ENCODE peak calls at places on chromosomes 12 and 14, in four cellular contexts. One of them, this sample, is unnamed.

GRCh38 chr14:58444627-58445026 is 17.1 kb downstream of the KIAA0586 start:
- DNase-seq in thoracic aorta: no peak
- DNase-seq in AML-193: no peak
- DNase-seq in activated naive CD8-positive, alpha-beta T cell treated with anti-CD3 and anti-CD28 coated beads, Interleukin-2, amount 50 U/mL, for 24 hours: no peak
- DNase-seq in this sample: no peak

GRCh38 chr14:33062476-33062875 is 123.8 kb downstream of the NPAS3 start:
- DNase-seq in thoracic aorta: no peak
- DNase-seq in AML-193: no peak
- DNase-seq in activated naive CD8-positive, alpha-beta T cell treated with anti-CD3 and anti-CD28 coated beads, Interleukin-2, amount 50 U/mL, for 24 hours: no peak
- DNase-seq in this sample: no peak

GRCh38 chr12:52019123-52019770 is 12.5 kb downstream of the TAMALIN start:
- DNase-seq in thoracic aorta: no peak
- DNase-seq in AML-193: no peak
- DNase-seq in activated naive CD8-positive, alpha-beta T cell treated with anti-CD3 and anti-CD28 coated beads, Interleukin-2, amount 50 U/mL, for 24 hours: no peak
- DNase-seq in this sample: no peak

GRCh38 chr14:21796912-21797311 is 123.3 kb upstream of the OR4E1 start:
- DNase-seq in thoracic aorta: no peak
- DNase-seq in AML-193: no peak
- DNase-seq in activated naive CD8-positive, alpha-beta T cell treated with anti-CD3 and anti-CD28 coated beads, Interleukin-2, amount 50 U/mL, for 24 hours: no peak
- DNase-seq in this sample: no peak

GRCh38 chr12:69341328-69341727 is 6.9 kb upstream of the LYZ start:
- DNase-seq in thoracic aorta: no peak
- DNase-seq in AML-193: peak; percentile 87
- DNase-seq in activated naive CD8-positive, alpha-beta T cell treated with anti-CD3 and anti-CD28 coated beads, Interleukin-2, amount 50 U/mL, for 24 hours: no peak
- DNase-seq in this sample: no peak

GRCh38 chr14:52781629-52782028 is 9.8 kb downstream of the GNPNAT1 start:
- DNase-seq in thoracic aorta: no peak
- DNase-seq in AML-193: no peak
- DNase-seq in activated naive CD8-positive, alpha-beta T cell treated with anti-CD3 and anti-CD28 coated beads, Interleukin-2, amount 50 U/mL, for 24 hours: no peak
- DNase-seq in this sample: no peak

GRCh38 chr12:92062539-92063493 is 82.8 kb downstream of the BTG1 start:
- DNase-seq in thoracic aorta: no peak
- DNase-seq in AML-193: no peak
- DNase-seq in activated naive CD8-positive, alpha-beta T cell treated with anti-CD3 and anti-CD28 coated beads, Interleukin-2, amount 50 U/mL, for 24 hours: no peak
- DNase-seq in this sample: no peak

GRCh38 chr12:97944576-97944975 is 482.0 kb downstream of the RMST start:
- DNase-seq in thoracic aorta: no peak
- DNase-seq in AML-193: no peak
- DNase-seq in activated naive CD8-positive, alpha-beta T cell treated with anti-CD3 and anti-CD28 coated beads, Interleukin-2, amount 50 U/mL, for 24 hours: no peak
- DNase-seq in this sample: no peak

GRCh38 chr12:57614178-57614947 is 3.1 kb downstream of the ARHGEF25 start:
- DNase-seq in thoracic aorta: no peak
- DNase-seq in AML-193: peak; percentile 12
- DNase-seq in activated naive CD8-positive, alpha-beta T cell treated with anti-CD3 and anti-CD28 coated beads, Interleukin-2, amount 50 U/mL, for 24 hours: peak; percentile 41
- DNase-seq in this sample: no peak

GRCh38 chr12:49903700-49904423 is at the start of gene FAIM2:
- DNase-seq in thoracic aorta: no peak
- DNase-seq in AML-193: no peak
- DNase-seq in activated naive CD8-positive, alpha-beta T cell treated with anti-CD3 and anti-CD28 coated beads, Interleukin-2, amount 50 U/mL, for 24 hours: peak; percentile 59
- DNase-seq in this sample: no peak

GRCh38 chr14:104931323-104931770 is 6.7 kb downstream of the PLD4 start:
- DNase-seq in thoracic aorta: no peak
- DNase-seq in AML-193: no peak
- DNase-seq in activated naive CD8-positive, alpha-beta T cell treated with anti-CD3 and anti-CD28 coated beads, Interleukin-2, amount 50 U/mL, for 24 hours: no peak
- DNase-seq in this sample: no peak

GRCh38 chr14:38209572-38210159 is 2.0 kb downstream of the SSTR1 start:
- DNase-seq in thoracic aorta: no peak
- DNase-seq in AML-193: no peak
- DNase-seq in activated naive CD8-positive, alpha-beta T cell treated with anti-CD3 and anti-CD28 coated beads, Interleukin-2, amount 50 U/mL, for 24 hours: no peak
- DNase-seq in this sample: no peak

GRCh38 chr14:75578786-75579781 is 664 bp downstream of the FLVCR2 start:
- DNase-seq in thoracic aorta: no peak
- DNase-seq in AML-193: no peak
- DNase-seq in activated naive CD8-positive, alpha-beta T cell treated with anti-CD3 and anti-CD28 coated beads, Interleukin-2, amount 50 U/mL, for 24 hours: no peak
- DNase-seq in this sample: no peak

GRCh38 chr14:89973234-89973823 is 17.6 kb downstream of the TDP1 start:
- DNase-seq in thoracic aorta: no peak
- DNase-seq in AML-193: peak; percentile 55
- DNase-seq in activated naive CD8-positive, alpha-beta T cell treated with anti-CD3 and anti-CD28 coated beads, Interleukin-2, amount 50 U/mL, for 24 hours: peak; percentile 53
- DNase-seq in this sample: no peak

GRCh38 chr12:11981174-11981733 is 89.5 kb upstream of the BCL2L14 start:
- DNase-seq in thoracic aorta: no peak
- DNase-seq in AML-193: no peak
- DNase-seq in activated naive CD8-positive, alpha-beta T cell treated with anti-CD3 and anti-CD28 coated beads, Interleukin-2, amount 50 U/mL, for 24 hours: peak; percentile 45
- DNase-seq in this sample: no peak

GRCh38 chr12:60257063-60257462 is 661.2 kb downstream of the SLC16A7 start:
- DNase-seq in thoracic aorta: no peak
- DNase-seq in AML-193: no peak
- DNase-seq in activated naive CD8-positive, alpha-beta T cell treated with anti-CD3 and anti-CD28 coated beads, Interleukin-2, amount 50 U/mL, for 24 hours: no peak
- DNase-seq in this sample: peak; percentile 52

GRCh38 chr14:75559451-75560187 is 18.8 kb upstream of the FLVCR2 start:
- DNase-seq in thoracic aorta: no peak
- DNase-seq in AML-193: peak; percentile 94
- DNase-seq in activated naive CD8-positive, alpha-beta T cell treated with anti-CD3 and anti-CD28 coated beads, Interleukin-2, amount 50 U/mL, for 24 hours: peak; percentile 70
- DNase-seq in this sample: no peak

GRCh38 chr12:124774462-124775167 is 89.0 kb downstream of the SCARB1 start:
- DNase-seq in thoracic aorta: peak; percentile 31
- DNase-seq in AML-193: peak; percentile 58
- DNase-seq in activated naive CD8-positive, alpha-beta T cell treated with anti-CD3 and anti-CD28 coated beads, Interleukin-2, amount 50 U/mL, for 24 hours: peak; percentile 74
- DNase-seq in this sample: no peak

GRCh38 chr12:47939009-47939601 is 24.3 kb upstream of the TMEM106C start:
- DNase-seq in thoracic aorta: no peak
- DNase-seq in AML-193: no peak
- DNase-seq in activated naive CD8-positive, alpha-beta T cell treated with anti-CD3 and anti-CD28 coated beads, Interleukin-2, amount 50 U/mL, for 24 hours: no peak
- DNase-seq in this sample: no peak

GRCh38 chr12:71865166-71865713 is 25.7 kb downstream of the TBC1D15 start:
- DNase-seq in thoracic aorta: no peak
- DNase-seq in AML-193: no peak
- DNase-seq in activated naive CD8-positive, alpha-beta T cell treated with anti-CD3 and anti-CD28 coated beads, Interleukin-2, amount 50 U/mL, for 24 hours: no peak
- DNase-seq in this sample: peak; percentile 15

GRCh38 chr12:6280053-6280469 is 30.4 kb upstream of the PLEKHG6 start:
- DNase-seq in thoracic aorta: peak; percentile 77
- DNase-seq in AML-193: no peak
- DNase-seq in activated naive CD8-positive, alpha-beta T cell treated with anti-CD3 and anti-CD28 coated beads, Interleukin-2, amount 50 U/mL, for 24 hours: no peak
- DNase-seq in this sample: peak; percentile 88

GRCh38 chr12:25675808-25676207 is 122.7 kb upstream of the LMNTD1 start:
- DNase-seq in thoracic aorta: no peak
- DNase-seq in AML-193: no peak
- DNase-seq in activated naive CD8-positive, alpha-beta T cell treated with anti-CD3 and anti-CD28 coated beads, Interleukin-2, amount 50 U/mL, for 24 hours: no peak
- DNase-seq in this sample: no peak

GRCh38 chr12:19546611-19547162 is 107.4 kb downstream of the AEBP2 start:
- DNase-seq in thoracic aorta: no peak
- DNase-seq in AML-193: no peak
- DNase-seq in activated naive CD8-positive, alpha-beta T cell treated with anti-CD3 and anti-CD28 coated beads, Interleukin-2, amount 50 U/mL, for 24 hours: no peak
- DNase-seq in this sample: no peak

GRCh38 chr14:32657081-32657480 is 281.6 kb upstream of the NPAS3 start:
- DNase-seq in thoracic aorta: peak; percentile 12
- DNase-seq in AML-193: peak; percentile 77
- DNase-seq in activated naive CD8-positive, alpha-beta T cell treated with anti-CD3 and anti-CD28 coated beads, Interleukin-2, amount 50 U/mL, for 24 hours: no peak
- DNase-seq in this sample: no peak

This sample was measured in HFF-Myc.